ENCODE peak calls at places on chromosome X, in four cellular contexts. F is NCI-H2081; P is stimulated activated CD8-positive, alpha-beta memory T cell treated with anti-CD3 and anti-CD28 coated beads, Interleukin-15, amount 100 ng/mL, for 4 hours; G is mammary epithelial cell. S is an unnamed sample.

GRCh38 chrX:37349131-37350033 is at the start of gene PRRG1:
- DNase-seq in F (peak; percentile 79), P (no peak), G (peak; percentile 78), S (no peak)

GRCh38 chrX:110853610-110854009 is 58.0 kb upstream of the CHRDL1 start:
- DNase-seq in P (no peak), F (peak; percentile 82), G (peak; percentile 42), S (no peak)

GRCh38 chrX:140510895-140511295 is 6.0 kb upstream of the SOX3 start:
- DNase-seq in F (no peak), P (no peak), G (no peak), S (no peak)

GRCh38 chrX:2587146-2587545 is 86.4 kb upstream of the DHRSX start:
- DNase-seq in P (no peak), F (no peak), G (no peak), S (no peak)

GRCh38 chrX:123976671-123977316 is 15.3 kb downstream of the STAG2 start:
- DNase-seq in P (no peak), G (peak; percentile 38), F (no peak), S (no peak)

GRCh38 chrX:136147320-136147901 is at the start of gene FHL1:
- DNase-seq in G (no peak), F (peak; percentile 26), P (no peak), S (peak; percentile 53)

GRCh38 chrX:84186603-84187358 is 1.2 kb downstream of the RPS6KA6 start:
- DNase-seq in G (peak; percentile 12), P (no peak), F (no peak), S (no peak)

GRCh38 chrX:53674581-53674980 is 11.9 kb downstream of the HUWE1 start:
- DNase-seq in F (no peak), G (no peak), P (no peak), S (no peak)

GRCh38 chrX:152912121-152912520 is 14.3 kb downstream of the ZNF185 start:
- DNase-seq in P (no peak), G (no peak), F (no peak), S (no peak)

GRCh38 chrX:154516655-154517100 is 646 bp upstream of the FAM3A start:
- DNase-seq in G (no peak), F (no peak), P (no peak), S (no peak)

GRCh38 chrX:63250253-63250868 is 100.8 kb downstream of the SPIN4 start:
- DNase-seq in P (no peak), G (peak; percentile 65), F (no peak), S (peak; percentile 2)

GRCh38 chrX:39652336-39652735 is 445.4 kb downstream of the BCOR start:
- DNase-seq in F (no peak), G (no peak), P (no peak), S (no peak)

GRCh38 chrX:132086717-132087116 is 41.1 kb downstream of the FRMD7 start:
- DNase-seq in F (no peak), G (peak; percentile 23), P (no peak), S (no peak)

GRCh38 chrX:33132569-33132968 is 78.8 kb downstream of the DMD start:
- DNase-seq in F (peak; percentile 15), P (no peak), G (no peak), S (no peak)

GRCh38 chrX:42246814-42247213 is 323.5 kb upstream of the CASK start:
- DNase-seq in P (no peak), F (no peak), G (peak; percentile 27), S (no peak)

GRCh38 chrX:115459883-115460564 is 101.0 kb upstream of the PLS3 start:
- DNase-seq in G (no peak), P (no peak), F (no peak), S (no peak)